ENCODE peak calls at places on chromosomes 16 and 17, in four cellular contexts. R is MM.1S, S is gastrocnemius medialis, G is NCI-H1092 treated with DMSO at 0.1 percent for 48 hours. C is an unnamed sample.

GRCh38 chr17:26792486-26792885 is 501.4 kb upstream of the WSB1 start:
- DNase-seq in S (no peak), G (no peak), R (no peak), C (no peak)

GRCh38 chr17:40097931-40098845 is 2.2 kb downstream of the NR1D1 start:
- DNase-seq in S (peak), G (no peak), R (peak), C (no peak)

GRCh38 chr17:44362964-44363612 is 565 bp downstream of the FAM171A2 start:
- DNase-seq in R (no peak), S (no peak), G (peak), C (peak)

GRCh38 chr17:17935321-17936271 is 36.6 kb downstream of the TOM1L2 start:
- DNase-seq in G (no peak), R (no peak), S (peak), C (no peak)

GRCh38 chr16:61792194-61792904 is 243.9 kb downstream of the CDH8 start:
- DNase-seq in R (no peak), S (no peak), G (no peak), C (no peak)

GRCh38 chr17:17315142-17315821 is 12.1 kb downstream of the NT5M start:
- DNase-seq in R (no peak), G (peak), S (no peak), C (peak)

GRCh38 chr16:57563487-57563750 is 21.0 kb downstream of the ADGRG5 start:
- DNase-seq in G (no peak), R (no peak), S (no peak), C (no peak)

GRCh38 chr17:68955181-68955841 is at the start of gene ABCA8:
- DNase-seq in G (no peak), S (no peak), R (no peak), C (no peak)

GRCh38 chr16:49855822-49856740 is at the start of gene ZNF423:
- DNase-seq in R (no peak), G (no peak), S (no peak), C (no peak)

GRCh38 chr16:20020976-20021375 is 52.7 kb downstream of the GPR139 start:
- DNase-seq in G (no peak), R (no peak), S (no peak), C (no peak)

GRCh38 chr17:3033741-3034577 is 29.4 kb downstream of the OR1D5 start:
- DNase-seq in G (no peak), S (no peak), R (no peak), C (no peak)

GRCh38 chr17:35738519-35739133 is 7.2 kb downstream of the RASL10B start:
- DNase-seq in S (no peak), G (no peak), R (no peak), C (no peak)

GRCh38 chr16:14179116-14179515 is 108.0 kb downstream of the MRTFB start:
- DNase-seq in G (no peak), S (no peak), R (no peak), C (no peak)

GRCh38 chr17:17391575-17392370 is 85.0 kb upstream of the MED9 start:
- DNase-seq in S (no peak), R (peak), G (no peak), C (no peak)

GRCh38 chr16:11262915-11263314 is 6.2 kb downstream of the TNP2 start:
- DNase-seq in S (no peak), R (no peak), G (no peak), C (no peak)

GRCh38 chr16:58226790-58227189 is 28.9 kb upstream of the CSNK2A2 start:
- DNase-seq in S (no peak), R (no peak), G (no peak), C (no peak)

GRCh38 chr17:45748911-45749310 is 35.2 kb upstream of the CRHR1 start:
- DNase-seq in G (peak), R (no peak), S (no peak), C (peak)

GRCh38 chr17:45965741-45966140 is 33.3 kb upstream of the STH start:
- DNase-seq in S (no peak), R (no peak), G (no peak), C (no peak)

GRCh38 chr16:11076259-11077018 is 132.1 kb downstream of the CLEC16A start:
- DNase-seq in G (no peak), S (no peak), R (no peak), C (no peak)

GRCh38 chr17:8072727-8073461 is 14.6 kb downstream of the ALOX12B start:
- DNase-seq in R (no peak), G (no peak), S (no peak), C (no peak)

GRCh38 chr16:82660966-82661365 is 34.2 kb downstream of the CDH13 start:
- DNase-seq in S (peak), R (no peak), G (peak), C (no peak)

GRCh38 chr17:77002103-77003045 is 134.2 kb downstream of the MGAT5B start:
- DNase-seq in S (no peak), R (no peak), G (no peak), C (peak)

GRCh38 chr17:78272181-78272913 is 40.9 kb downstream of the TMEM235 start:
- DNase-seq in G (no peak), R (peak), S (peak), C (peak)

GRCh38 chr16:53726625-53727024 is 22.7 kb downstream of the FTO start:
- DNase-seq in R (no peak), G (peak), S (no peak), C (no peak)

GRCh38 chr17:17843096-17843495 is 6.3 kb upstream of the SREBF1 start:
- DNase-seq in S (no peak), R (no peak), G (no peak), C (no peak)

GRCh38 chr17:78343099-78343432 is 16.8 kb downstream of the SOCS3 start:
- DNase-seq in S (peak), G (no peak), R (no peak), C (no peak)

GRCh38 chr16:65745-66144 is 6.7 kb downstream of the RHBDF1 start:
- DNase-seq in R (peak), S (peak), G (peak), C (peak)

GRCh38 chr16:27495191-27495590 is 54.5 kb downstream of the GTF3C1 start:
- DNase-seq in S (no peak), R (no peak), G (no peak), C (no peak)

GRCh38 chr17:21425736-21426135 is 49.6 kb downstream of the KCNJ12 start:
- DNase-seq in G (no peak), S (no peak), R (no peak), C (no peak)

GRCh38 chr17:71631483-71631882 is 489.3 kb upstream of the SOX9 start:
- DNase-seq in R (no peak), G (no peak), S (no peak), C (no peak)

GRCh38 chr16:71461686-71462648 is at the start of gene ZNF23:
- DNase-seq in G (peak), R (peak), S (peak), C (peak)

GRCh38 chr17:41697122-41697962 is 8.7 kb downstream of the EIF1 start:
- DNase-seq in G (no peak), S (peak), R (peak), C (no peak)

C was measured in NCI-H345.